ENCODE peak calls at places on chromosome 16, in four cellular contexts. One of them, this sample, is unnamed.

GRCh38 chr16:24838554-24839266 is 7.1 kb upstream of the SLC5A11 start:
- DNase-seq in brain microvascular endothelial cell: peak
- DNase-seq in astrocyte of the cerebellum: peak
- DNase-seq in endothelial cell: no peak
- DNase-seq in this sample: peak

GRCh38 chr16:54361813-54362212 is 75.2 kb upstream of the IRX3 start:
- DNase-seq in brain microvascular endothelial cell: no peak
- DNase-seq in astrocyte of the cerebellum: no peak
- DNase-seq in endothelial cell: no peak
- DNase-seq in this sample: no peak

GRCh38 chr16:56405977-56406376 is 19.4 kb downstream of the AMFR start:
- DNase-seq in brain microvascular endothelial cell: no peak
- DNase-seq in astrocyte of the cerebellum: no peak
- DNase-seq in endothelial cell: no peak
- DNase-seq in this sample: no peak

GRCh38 chr16:86334062-86334461 is 176.3 kb upstream of the FOXF1 start:
- DNase-seq in brain microvascular endothelial cell: no peak
- DNase-seq in astrocyte of the cerebellum: no peak
- DNase-seq in endothelial cell: no peak
- DNase-seq in this sample: no peak

GRCh38 chr16:678858-679807 is 1.1 kb upstream of the STUB1 start:
- DNase-seq in brain microvascular endothelial cell: no peak
- DNase-seq in astrocyte of the cerebellum: no peak
- DNase-seq in endothelial cell: peak
- DNase-seq in this sample: peak

GRCh38 chr16:3088450-3088849 is 10.6 kb downstream of the ZSCAN10 start:
- DNase-seq in brain microvascular endothelial cell: no peak
- DNase-seq in astrocyte of the cerebellum: no peak
- DNase-seq in endothelial cell: no peak
- DNase-seq in this sample: no peak

GRCh38 chr16:4330277-4330882 is 14.5 kb downstream of the GLIS2 start:
- DNase-seq in brain microvascular endothelial cell: no peak
- DNase-seq in astrocyte of the cerebellum: no peak
- DNase-seq in endothelial cell: peak
- DNase-seq in this sample: peak

GRCh38 chr16:68664297-68664696 is 19.2 kb downstream of the CDH3 start:
- DNase-seq in brain microvascular endothelial cell: no peak
- DNase-seq in astrocyte of the cerebellum: no peak
- DNase-seq in endothelial cell: no peak
- DNase-seq in this sample: no peak

GRCh38 chr16:3164121-3164991 is 23.6 kb upstream of the OR1F1 start:
- DNase-seq in brain microvascular endothelial cell: no peak
- DNase-seq in astrocyte of the cerebellum: no peak
- DNase-seq in endothelial cell: no peak
- DNase-seq in this sample: no peak

GRCh38 chr16:85464342-85465305 is 148.5 kb upstream of the GSE1 start:
- DNase-seq in brain microvascular endothelial cell: no peak
- DNase-seq in astrocyte of the cerebellum: no peak
- DNase-seq in endothelial cell: no peak
- DNase-seq in this sample: no peak

DNA sequence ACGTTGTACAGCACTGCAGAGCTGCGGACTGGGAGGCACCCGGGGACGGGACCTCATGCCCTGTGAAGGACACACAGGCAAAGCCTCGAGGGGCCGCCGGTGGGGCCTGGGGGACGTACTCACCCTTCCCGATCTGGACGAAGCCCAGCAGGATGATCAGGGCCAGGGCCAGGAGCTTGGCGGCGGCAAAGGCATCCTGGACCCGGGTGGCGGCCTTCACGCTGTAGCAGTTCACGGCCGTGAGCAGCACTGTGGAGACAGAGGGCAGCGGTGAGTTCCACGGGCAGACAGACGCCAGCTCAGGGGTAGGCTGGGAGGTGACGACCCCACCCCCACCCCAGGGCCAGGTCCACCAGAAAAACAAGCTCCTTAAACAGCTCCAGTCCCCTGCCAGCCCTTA is 17.7 kb downstream of the SLC7A5 start:
- DNase-seq in brain microvascular endothelial cell: no peak
- DNase-seq in astrocyte of the cerebellum: no peak
- DNase-seq in endothelial cell: no peak
- DNase-seq in this sample: no peak
- TF ChIP-seq CTCF in brain microvascular endothelial cell: no peak
- TF ChIP-seq CTCF in astrocyte of the cerebellum: no peak
- TF ChIP-seq CTCF in endothelial cell: no peak
- TF ChIP-seq CTCF in this sample: peak

GRCh38 chr16:70529051-70529777 is 5.6 kb downstream of the SF3B3 start:
- DNase-seq in brain microvascular endothelial cell: peak
- DNase-seq in astrocyte of the cerebellum: peak
- DNase-seq in endothelial cell: no peak
- DNase-seq in this sample: peak
- TF ChIP-seq CTCF in brain microvascular endothelial cell: peak
- TF ChIP-seq CTCF in astrocyte of the cerebellum: peak
- TF ChIP-seq CTCF in endothelial cell: peak
- TF ChIP-seq CTCF in this sample: peak

GRCh38 chr16:8905168-8905762 is 23.1 kb downstream of the LITAFD start:
- DNase-seq in brain microvascular endothelial cell: peak
- DNase-seq in astrocyte of the cerebellum: no peak
- DNase-seq in endothelial cell: no peak
- DNase-seq in this sample: peak

GRCh38 chr16:8908779-8909468 is 26.8 kb downstream of the LITAFD start:
- DNase-seq in brain microvascular endothelial cell: no peak
- DNase-seq in astrocyte of the cerebellum: no peak
- DNase-seq in endothelial cell: no peak
- DNase-seq in this sample: no peak

GRCh38 chr16:8907096-8907495 is 24.9 kb downstream of the LITAFD start:
- DNase-seq in brain microvascular endothelial cell: no peak
- DNase-seq in astrocyte of the cerebellum: no peak
- DNase-seq in endothelial cell: no peak
- DNase-seq in this sample: no peak

GRCh38 chr16:8904018-8904430 is 21.9 kb downstream of the LITAFD start:
- DNase-seq in brain microvascular endothelial cell: no peak
- DNase-seq in astrocyte of the cerebellum: no peak
- DNase-seq in endothelial cell: no peak
- DNase-seq in this sample: no peak

DNA sequence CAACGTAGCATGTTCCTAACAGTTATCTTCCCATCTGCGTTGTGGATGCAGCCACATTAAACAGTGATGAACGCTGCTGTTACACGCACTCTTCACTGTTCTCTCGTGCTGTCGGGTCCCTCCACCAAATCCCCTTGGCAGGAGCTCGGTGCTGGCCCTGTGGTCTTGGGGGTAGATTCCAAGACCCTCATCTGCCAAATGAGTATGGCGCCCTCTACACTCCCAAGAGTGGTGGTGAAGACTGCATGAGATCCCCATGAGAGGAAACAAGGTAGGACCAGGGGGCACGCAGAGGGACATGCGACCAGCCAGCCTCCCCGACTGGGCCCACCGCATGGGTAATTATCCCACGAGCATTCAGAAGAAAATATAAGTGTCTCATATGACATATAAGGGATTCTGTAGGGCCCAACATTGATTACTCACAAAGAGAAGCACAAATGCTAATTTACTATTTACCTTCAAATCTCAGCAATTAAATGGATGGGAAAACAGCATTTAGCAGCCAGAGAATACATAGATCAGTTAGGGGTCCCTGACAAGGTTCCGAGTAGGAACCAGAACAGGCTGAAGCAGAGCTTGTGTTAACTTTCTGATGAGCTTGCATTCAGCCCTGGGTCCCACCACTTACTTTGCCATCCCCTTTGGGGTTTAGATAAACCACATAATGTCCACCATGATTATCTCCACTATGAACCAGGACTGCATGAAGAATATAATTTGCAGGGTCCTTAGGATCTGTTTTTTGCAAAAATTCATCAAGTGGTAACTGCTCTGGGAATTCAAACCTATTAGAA is 23.8 kb downstream of the LITAFD start:
- DNase-seq in brain microvascular endothelial cell: no peak
- DNase-seq in astrocyte of the cerebellum: no peak
- DNase-seq in endothelial cell: no peak
- DNase-seq in this sample: no peak
- TF ChIP-seq CTCF in brain microvascular endothelial cell: peak
- TF ChIP-seq CTCF in astrocyte of the cerebellum: peak
- TF ChIP-seq CTCF in endothelial cell: peak
- TF ChIP-seq CTCF in this sample: peak

GRCh38 chr16:11398136-11398535 is 52.9 kb downstream of the RMI2 start:
- DNase-seq in brain microvascular endothelial cell: no peak
- DNase-seq in astrocyte of the cerebellum: no peak
- DNase-seq in endothelial cell: no peak
- DNase-seq in this sample: no peak

GRCh38 chr16:11394593-11394960 is 49.3 kb downstream of the RMI2 start:
- DNase-seq in brain microvascular endothelial cell: no peak
- DNase-seq in astrocyte of the cerebellum: no peak
- DNase-seq in endothelial cell: no peak
- DNase-seq in this sample: no peak

GRCh38 chr16:11395949-11396240 is 50.6 kb downstream of the RMI2 start:
- DNase-seq in brain microvascular endothelial cell: no peak
- DNase-seq in astrocyte of the cerebellum: no peak
- DNase-seq in endothelial cell: no peak
- DNase-seq in this sample: no peak

GRCh38 chr16:11395008-11395948 is 50.0 kb downstream of the RMI2 start:
- DNase-seq in brain microvascular endothelial cell: no peak
- DNase-seq in astrocyte of the cerebellum: no peak
- DNase-seq in endothelial cell: no peak
- DNase-seq in this sample: no peak

DNA sequence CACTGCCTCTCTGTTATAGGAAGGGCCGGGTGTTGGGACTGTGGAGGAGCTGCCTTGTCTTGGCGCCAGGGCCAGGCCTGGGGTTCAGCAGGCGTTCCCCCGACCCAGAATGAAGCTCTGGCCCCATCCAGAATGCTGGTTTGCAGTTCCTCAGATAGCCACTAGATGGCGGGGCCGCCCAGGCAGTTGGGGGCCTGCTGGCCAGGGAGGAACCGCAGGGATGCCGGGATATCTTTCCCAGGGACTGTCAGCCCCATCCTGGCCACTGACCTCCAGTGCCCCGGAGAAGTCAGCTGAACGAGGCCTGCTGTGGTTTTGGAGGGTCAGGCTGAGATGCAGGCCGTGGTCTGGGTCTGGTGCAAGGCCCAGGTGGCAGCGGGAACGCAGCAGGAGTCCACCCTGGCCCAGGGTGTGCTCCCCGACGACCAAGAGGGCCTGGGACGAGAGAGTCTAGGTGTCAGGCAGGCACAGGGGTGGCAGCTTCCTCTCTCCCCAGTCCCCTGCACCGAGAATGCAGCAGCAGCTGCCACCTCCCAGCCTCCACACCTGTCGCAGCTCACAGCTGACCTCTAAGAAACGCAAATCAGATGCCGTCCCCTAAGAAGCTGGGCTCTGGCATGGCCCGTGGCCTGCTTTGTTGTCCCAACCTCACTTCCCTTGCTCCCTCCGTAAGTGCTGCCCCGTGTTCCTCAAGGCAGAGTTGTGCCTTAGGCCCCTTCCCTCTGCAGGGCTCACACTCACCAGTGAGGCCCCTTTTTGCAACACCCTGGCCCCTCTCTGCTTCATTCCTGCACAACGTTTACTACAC is 51.2 kb downstream of the RMI2 start:
- DNase-seq in brain microvascular endothelial cell: peak
- DNase-seq in astrocyte of the cerebellum: no peak
- DNase-seq in endothelial cell: peak
- DNase-seq in this sample: peak
- TF ChIP-seq CTCF in brain microvascular endothelial cell: peak
- TF ChIP-seq CTCF in astrocyte of the cerebellum: peak
- TF ChIP-seq CTCF in endothelial cell: peak
- TF ChIP-seq CTCF in this sample: peak

GRCh38 chr16:88813396-88814143 is 1.8 kb upstream of the APRT start:
- DNase-seq in brain microvascular endothelial cell: no peak
- DNase-seq in astrocyte of the cerebellum: no peak
- DNase-seq in endothelial cell: no peak
- DNase-seq in this sample: no peak

GRCh38 chr16:88811600-88811849 is 203 bp downstream of the APRT start:
- DNase-seq in brain microvascular endothelial cell: no peak
- DNase-seq in astrocyte of the cerebellum: no peak
- DNase-seq in endothelial cell: no peak
- DNase-seq in this sample: no peak

GRCh38 chr16:88810166-88810867 is 1.4 kb downstream of the APRT start:
- DNase-seq in brain microvascular endothelial cell: no peak
- DNase-seq in astrocyte of the cerebellum: no peak
- DNase-seq in endothelial cell: no peak
- DNase-seq in this sample: no peak

GRCh38 chr16:88810868-88811599 is 694 bp downstream of the APRT start:
- DNase-seq in brain microvascular endothelial cell: peak
- DNase-seq in astrocyte of the cerebellum: no peak
- DNase-seq in endothelial cell: peak
- DNase-seq in this sample: peak

DNA sequence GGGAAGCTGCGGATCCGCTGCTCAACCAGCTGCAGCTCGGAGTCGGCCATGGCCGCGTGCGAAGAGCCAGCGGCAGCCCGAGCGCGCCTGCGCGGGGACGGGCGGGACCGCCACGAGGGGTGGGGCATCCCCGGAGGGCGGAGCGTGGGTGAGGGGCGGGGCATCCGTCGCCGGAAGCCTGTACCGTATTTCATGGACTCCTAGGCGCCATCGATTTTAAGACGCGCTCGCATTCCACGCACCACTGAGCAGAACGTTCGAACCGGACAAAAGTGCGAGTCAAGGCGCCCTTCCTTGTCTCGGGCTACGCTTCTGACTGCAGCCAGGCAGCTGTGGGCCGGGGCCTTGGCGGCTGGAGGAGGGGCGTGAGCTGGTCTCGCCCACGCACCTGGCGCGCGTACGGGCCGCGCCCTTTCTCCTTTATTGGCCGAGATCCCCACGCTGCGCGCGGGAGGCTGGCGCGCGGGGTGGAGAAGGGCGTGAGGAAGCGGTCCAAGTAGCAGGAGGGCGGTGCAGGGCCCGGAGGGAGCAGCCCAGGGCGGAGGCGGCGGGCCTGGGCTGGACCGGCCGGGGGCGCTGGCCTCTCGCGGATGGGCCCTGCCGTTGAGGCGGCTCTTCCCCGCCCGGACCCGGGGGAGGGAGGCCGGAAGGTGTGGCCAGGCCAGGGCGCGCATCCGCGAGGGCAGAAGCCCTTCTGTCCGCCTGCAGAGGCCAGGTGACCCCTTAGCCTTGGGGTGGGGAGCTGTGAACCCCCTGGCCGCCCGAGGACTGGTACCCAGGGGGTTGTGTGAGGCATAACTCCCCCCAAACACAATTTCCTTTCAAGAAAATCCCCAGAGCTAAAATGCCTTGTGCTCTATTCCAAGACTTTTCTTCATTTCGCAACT is at the start of gene APRT:
- DNase-seq in brain microvascular endothelial cell: peak
- DNase-seq in astrocyte of the cerebellum: peak
- DNase-seq in endothelial cell: peak
- DNase-seq in this sample: peak
- TF ChIP-seq CTCF in brain microvascular endothelial cell: no peak
- TF ChIP-seq CTCF in astrocyte of the cerebellum: peak
- TF ChIP-seq CTCF in endothelial cell: peak
- TF ChIP-seq CTCF in this sample: peak

GRCh38 chr16:79874391-79874790 is 273.9 kb upstream of the MAF start:
- DNase-seq in brain microvascular endothelial cell: no peak
- DNase-seq in astrocyte of the cerebellum: no peak
- DNase-seq in endothelial cell: no peak
- DNase-seq in this sample: no peak
- TF ChIP-seq CTCF in brain microvascular endothelial cell: no peak
- TF ChIP-seq CTCF in astrocyte of the cerebellum: no peak
- TF ChIP-seq CTCF in endothelial cell: no peak
- TF ChIP-seq CTCF in this sample: no peak